ENCODE peak calls at places on chromosomes 4 and X, in seven cellular contexts. One of them, this sample, is unnamed.

GRCh38 chr4:44447563-44448504 is 775 bp downstream of the KCTD8 start:
- DNase-seq in substantia nigra: peak; percentile 53
- DNase-seq in stimulated activated CD4-positive, alpha-beta T cell treated with anti-CD3 and anti-CD28 coated beads, Interleukin-1b, Interleukin-23, amount 100 ng/mL, for 1 hour: no peak
- DNase-seq in epithelial cell of esophagus: peak; percentile 36
- DNase-seq in stimulated activated CD8-positive, alpha-beta memory T cell treated with anti-CD3 and anti-CD28 coated beads, Interleukin-12 subunit alpha, Interleukin-12 subunit beta, amount 100 ng/mL, for 1 hour: no peak
- DNase-seq in astrocyte of the hippocampus: peak; percentile 47
- DNase-seq in neural crest cell: peak; percentile 21
- DNase-seq in this sample: peak; percentile 58

GRCh38 chrX:55486736-55487135 is 2.9 kb downstream of the USP51 start:
- DNase-seq in stimulated activated CD4-positive, alpha-beta T cell treated with anti-CD3 and anti-CD28 coated beads, Interleukin-1b, Interleukin-23, amount 100 ng/mL, for 1 hour: no peak
- DNase-seq in astrocyte of the hippocampus: peak; percentile 53
- DNase-seq in neural crest cell: no peak
- DNase-seq in substantia nigra: peak; percentile 44
- DNase-seq in stimulated activated CD8-positive, alpha-beta memory T cell treated with anti-CD3 and anti-CD28 coated beads, Interleukin-12 subunit alpha, Interleukin-12 subunit beta, amount 100 ng/mL, for 1 hour: no peak
- DNase-seq in epithelial cell of esophagus: peak; percentile 52
- DNase-seq in this sample: no peak

GRCh38 chrX:80181079-80181478 is 166.5 kb downstream of the TBX22 start:
- DNase-seq in neural crest cell: no peak
- DNase-seq in astrocyte of the hippocampus: no peak
- DNase-seq in stimulated activated CD4-positive, alpha-beta T cell treated with anti-CD3 and anti-CD28 coated beads, Interleukin-1b, Interleukin-23, amount 100 ng/mL, for 1 hour: no peak
- DNase-seq in stimulated activated CD8-positive, alpha-beta memory T cell treated with anti-CD3 and anti-CD28 coated beads, Interleukin-12 subunit alpha, Interleukin-12 subunit beta, amount 100 ng/mL, for 1 hour: no peak
- DNase-seq in substantia nigra: no peak
- DNase-seq in epithelial cell of esophagus: no peak
- DNase-seq in this sample: no peak

GRCh38 chr4:104352211-104352610 is 142.5 kb downstream of the CXXC4 start:
- DNase-seq in stimulated activated CD4-positive, alpha-beta T cell treated with anti-CD3 and anti-CD28 coated beads, Interleukin-1b, Interleukin-23, amount 100 ng/mL, for 1 hour: no peak
- DNase-seq in stimulated activated CD8-positive, alpha-beta memory T cell treated with anti-CD3 and anti-CD28 coated beads, Interleukin-12 subunit alpha, Interleukin-12 subunit beta, amount 100 ng/mL, for 1 hour: no peak
- DNase-seq in neural crest cell: no peak
- DNase-seq in substantia nigra: no peak
- DNase-seq in astrocyte of the hippocampus: no peak
- DNase-seq in epithelial cell of esophagus: peak; percentile 16
- DNase-seq in this sample: no peak

GRCh38 chr4:141815646-141816045 is 179.3 kb downstream of the IL15 start:
- DNase-seq in astrocyte of the hippocampus: no peak
- DNase-seq in neural crest cell: no peak
- DNase-seq in substantia nigra: no peak
- DNase-seq in stimulated activated CD4-positive, alpha-beta T cell treated with anti-CD3 and anti-CD28 coated beads, Interleukin-1b, Interleukin-23, amount 100 ng/mL, for 1 hour: no peak
- DNase-seq in stimulated activated CD8-positive, alpha-beta memory T cell treated with anti-CD3 and anti-CD28 coated beads, Interleukin-12 subunit alpha, Interleukin-12 subunit beta, amount 100 ng/mL, for 1 hour: no peak
- DNase-seq in epithelial cell of esophagus: no peak
- DNase-seq in this sample: no peak

GRCh38 chr4:94504545-94504944 is 52.8 kb downstream of the PDLIM5 start:
- DNase-seq in stimulated activated CD4-positive, alpha-beta T cell treated with anti-CD3 and anti-CD28 coated beads, Interleukin-1b, Interleukin-23, amount 100 ng/mL, for 1 hour: no peak
- DNase-seq in astrocyte of the hippocampus: peak; percentile 53
- DNase-seq in substantia nigra: no peak
- DNase-seq in epithelial cell of esophagus: no peak
- DNase-seq in stimulated activated CD8-positive, alpha-beta memory T cell treated with anti-CD3 and anti-CD28 coated beads, Interleukin-12 subunit alpha, Interleukin-12 subunit beta, amount 100 ng/mL, for 1 hour: no peak
- DNase-seq in neural crest cell: no peak
- DNase-seq in this sample: no peak

GRCh38 chr4:16439771-16440170 is 213.5 kb upstream of the TAPT1 start:
- DNase-seq in stimulated activated CD8-positive, alpha-beta memory T cell treated with anti-CD3 and anti-CD28 coated beads, Interleukin-12 subunit alpha, Interleukin-12 subunit beta, amount 100 ng/mL, for 1 hour: no peak
- DNase-seq in astrocyte of the hippocampus: no peak
- DNase-seq in stimulated activated CD4-positive, alpha-beta T cell treated with anti-CD3 and anti-CD28 coated beads, Interleukin-1b, Interleukin-23, amount 100 ng/mL, for 1 hour: no peak
- DNase-seq in epithelial cell of esophagus: no peak
- DNase-seq in substantia nigra: no peak
- DNase-seq in neural crest cell: no peak
- DNase-seq in this sample: no peak

GRCh38 chr4:176439611-176440010 is 119.8 kb downstream of the SPCS3 start:
- DNase-seq in astrocyte of the hippocampus: no peak
- DNase-seq in stimulated activated CD4-positive, alpha-beta T cell treated with anti-CD3 and anti-CD28 coated beads, Interleukin-1b, Interleukin-23, amount 100 ng/mL, for 1 hour: no peak
- DNase-seq in neural crest cell: no peak
- DNase-seq in substantia nigra: no peak
- DNase-seq in stimulated activated CD8-positive, alpha-beta memory T cell treated with anti-CD3 and anti-CD28 coated beads, Interleukin-12 subunit alpha, Interleukin-12 subunit beta, amount 100 ng/mL, for 1 hour: no peak
- DNase-seq in epithelial cell of esophagus: no peak
- DNase-seq in this sample: no peak

GRCh38 chr4:85509882-85510631 is 35.1 kb downstream of the ARHGAP24 start:
- DNase-seq in epithelial cell of esophagus: no peak
- DNase-seq in neural crest cell: no peak
- DNase-seq in stimulated activated CD8-positive, alpha-beta memory T cell treated with anti-CD3 and anti-CD28 coated beads, Interleukin-12 subunit alpha, Interleukin-12 subunit beta, amount 100 ng/mL, for 1 hour: no peak
- DNase-seq in substantia nigra: no peak
- DNase-seq in stimulated activated CD4-positive, alpha-beta T cell treated with anti-CD3 and anti-CD28 coated beads, Interleukin-1b, Interleukin-23, amount 100 ng/mL, for 1 hour: no peak
- DNase-seq in astrocyte of the hippocampus: no peak
- DNase-seq in this sample: no peak

GRCh38 chrX:133580630-133581029 is 165.3 kb upstream of the GPC4 start:
- DNase-seq in stimulated activated CD4-positive, alpha-beta T cell treated with anti-CD3 and anti-CD28 coated beads, Interleukin-1b, Interleukin-23, amount 100 ng/mL, for 1 hour: no peak
- DNase-seq in epithelial cell of esophagus: peak; percentile 7
- DNase-seq in astrocyte of the hippocampus: no peak
- DNase-seq in stimulated activated CD8-positive, alpha-beta memory T cell treated with anti-CD3 and anti-CD28 coated beads, Interleukin-12 subunit alpha, Interleukin-12 subunit beta, amount 100 ng/mL, for 1 hour: no peak
- DNase-seq in substantia nigra: no peak
- DNase-seq in neural crest cell: no peak
- DNase-seq in this sample: no peak

GRCh38 chr4:118770741-118771187 is 65.2 kb downstream of the SEC24D start:
- DNase-seq in neural crest cell: no peak
- DNase-seq in astrocyte of the hippocampus: no peak
- DNase-seq in stimulated activated CD8-positive, alpha-beta memory T cell treated with anti-CD3 and anti-CD28 coated beads, Interleukin-12 subunit alpha, Interleukin-12 subunit beta, amount 100 ng/mL, for 1 hour: no peak
- DNase-seq in stimulated activated CD4-positive, alpha-beta T cell treated with anti-CD3 and anti-CD28 coated beads, Interleukin-1b, Interleukin-23, amount 100 ng/mL, for 1 hour: no peak
- DNase-seq in substantia nigra: no peak
- DNase-seq in epithelial cell of esophagus: peak; percentile 74
- DNase-seq in this sample: no peak